ENCODE peak calls at places on chromosomes 3 and 15, in four cellular contexts. L is heart right ventricle, Q is HCT116, C is heart left ventricle. I is an unnamed sample.

GRCh38 chr3:105862217-105862616 is 6.6 kb downstream of the CBLB start:
- ATAC-seq in C (no peak), Q (no peak), L (no peak), I (no peak)

GRCh38 chr3:193842832-193843446 is 249.9 kb downstream of the OPA1 start:
- ATAC-seq in Q (no peak), C (no peak), L (no peak), I (no peak)

GRCh38 chr3:119664370-119664769 is 4.0 kb upstream of the POPDC2 start:
- ATAC-seq in C (no peak), L (no peak), Q (no peak), I (no peak)

GRCh38 chr3:94365006-94365405 is 302.1 kb downstream of the NSUN3 start:
- ATAC-seq in Q (no peak), L (no peak), C (no peak), I (no peak)

GRCh38 chr3:196985298-196985697 is 16.7 kb upstream of the PIGZ start:
- ATAC-seq in Q (no peak), L (no peak), C (no peak), I (no peak)

GRCh38 chr3:191358929-191359328 is 28.6 kb upstream of the UTS2B start:
- ATAC-seq in L (no peak), C (no peak), Q (no peak), I (no peak)

GRCh38 chr3:113354307-113354706 is 87.0 kb downstream of the CFAP44 start:
- ATAC-seq in L (no peak), Q (peak; percentile 52), C (no peak), I (no peak)

GRCh38 chr15:45186771-45187577 is 792 bp downstream of the SHF start:
- ATAC-seq in C (peak; percentile 14), L (peak; percentile 13), Q (no peak), I (peak; percentile 23)

GRCh38 chr15:70259640-70260066 is 161.9 kb upstream of the TLE3 start:
- ATAC-seq in L (no peak), Q (peak; percentile 78), C (no peak), I (no peak)

GRCh38 chr3:110680365-110680909 is 391.2 kb upstream of the NECTIN3 start:
- ATAC-seq in C (no peak), Q (no peak), L (no peak), I (no peak)

GRCh38 chr3:18207232-18207631 is 217.9 kb downstream of the SATB1 start:
- ATAC-seq in C (no peak), Q (no peak), L (no peak), I (no peak)

GRCh38 chr3:100030346-100030745 is 84.0 kb downstream of the FILIP1L start:
- ATAC-seq in Q (no peak), C (no peak), L (no peak), I (no peak)

GRCh38 chr3:9976736-9977709 is 9.6 kb downstream of the EMC3 start:
- ATAC-seq in Q (peak; percentile 85), L (peak; percentile 97), C (peak; percentile 99), I (peak; percentile 98)

GRCh38 chr15:29003446-29004233 is 117.9 kb downstream of the APBA2 start:
- ATAC-seq in L (no peak), C (no peak), Q (no peak), I (no peak)

GRCh38 chr15:58086479-58086878 is 21.0 kb upstream of the ALDH1A2 start:
- ATAC-seq in Q (no peak), C (no peak), L (no peak), I (no peak)

GRCh38 chr3:156681003-156681402 is 6.6 kb downstream of the TIPARP start:
- ATAC-seq in L (peak; percentile 82), C (peak; percentile 93), Q (no peak), I (peak; percentile 60)

GRCh38 chr15:45205192-45205591 is 17.4 kb upstream of the SHF start:
- ATAC-seq in C (no peak), Q (peak; percentile 49), L (no peak), I (no peak)

GRCh38 chr3:152258448-152259302 is 10.1 kb upstream of the MBNL1 start:
- ATAC-seq in C (peak; percentile 97), L (peak; percentile 77), Q (peak; percentile 86), I (peak; percentile 89)

GRCh38 chr15:39411102-39411989 is 169.5 kb upstream of the THBS1 start:
- ATAC-seq in Q (no peak), C (peak; percentile 58), L (no peak), I (no peak)

GRCh38 chr3:73925045-73925444 is 300.3 kb upstream of the PDZRN3 start:
- ATAC-seq in L (no peak), C (no peak), Q (no peak), I (no peak)

GRCh38 chr3:80338366-80338765 is 570.6 kb upstream of the ROBO1 start:
- ATAC-seq in C (peak; percentile 27), L (no peak), Q (no peak), I (no peak)

GRCh38 chr3:105843895-105844500 is 24.8 kb downstream of the CBLB start:
- ATAC-seq in L (peak; percentile 49), Q (no peak), C (peak; percentile 86), I (peak; percentile 43)

GRCh38 chr15:50542051-50542450 is 4.4 kb downstream of the USP50 start:
- ATAC-seq in Q (no peak), L (no peak), C (no peak), I (no peak)

GRCh38 chr3:69204315-69204957 is 82.0 kb upstream of the LMOD3 start:
- ATAC-seq in Q (no peak), L (no peak), C (peak; percentile 80), I (no peak)

GRCh38 chr3:71641669-71642068 is 58.1 kb upstream of the FOXP1 start:
- ATAC-seq in C (no peak), L (no peak), Q (peak; percentile 79), I (no peak)

GRCh38 chr3:134350861-134351311 is 23.4 kb downstream of the AMOTL2 start:
- ATAC-seq in C (no peak), L (no peak), Q (peak; percentile 59), I (no peak)

GRCh38 chr3:126512916-126513650 is 4.5 kb downstream of the UROC1 start:
- ATAC-seq in Q (no peak), C (peak; percentile 40), L (no peak), I (no peak)

GRCh38 chr15:82298520-82298919 is 35.9 kb downstream of the SAXO2 start:
- ATAC-seq in L (no peak), C (no peak), Q (no peak), I (no peak)

GRCh38 chr3:155365178-155365783 is 71.8 kb upstream of the STRIT1 start:
- ATAC-seq in Q (no peak), C (no peak), L (no peak), I (no peak)

GRCh38 chr3:155364492-155364891 is 71.0 kb upstream of the STRIT1 start:
- ATAC-seq in C (no peak), L (no peak), Q (no peak), I (no peak)

GRCh38 chr3:155363690-155364070 is 70.2 kb upstream of the STRIT1 start:
- ATAC-seq in L (no peak), Q (no peak), C (no peak), I (no peak)

GRCh38 chr3:155360281-155360680 is 66.8 kb upstream of the STRIT1 start:
- ATAC-seq in Q (no peak), L (no peak), C (no peak), I (no peak)

DNA sequence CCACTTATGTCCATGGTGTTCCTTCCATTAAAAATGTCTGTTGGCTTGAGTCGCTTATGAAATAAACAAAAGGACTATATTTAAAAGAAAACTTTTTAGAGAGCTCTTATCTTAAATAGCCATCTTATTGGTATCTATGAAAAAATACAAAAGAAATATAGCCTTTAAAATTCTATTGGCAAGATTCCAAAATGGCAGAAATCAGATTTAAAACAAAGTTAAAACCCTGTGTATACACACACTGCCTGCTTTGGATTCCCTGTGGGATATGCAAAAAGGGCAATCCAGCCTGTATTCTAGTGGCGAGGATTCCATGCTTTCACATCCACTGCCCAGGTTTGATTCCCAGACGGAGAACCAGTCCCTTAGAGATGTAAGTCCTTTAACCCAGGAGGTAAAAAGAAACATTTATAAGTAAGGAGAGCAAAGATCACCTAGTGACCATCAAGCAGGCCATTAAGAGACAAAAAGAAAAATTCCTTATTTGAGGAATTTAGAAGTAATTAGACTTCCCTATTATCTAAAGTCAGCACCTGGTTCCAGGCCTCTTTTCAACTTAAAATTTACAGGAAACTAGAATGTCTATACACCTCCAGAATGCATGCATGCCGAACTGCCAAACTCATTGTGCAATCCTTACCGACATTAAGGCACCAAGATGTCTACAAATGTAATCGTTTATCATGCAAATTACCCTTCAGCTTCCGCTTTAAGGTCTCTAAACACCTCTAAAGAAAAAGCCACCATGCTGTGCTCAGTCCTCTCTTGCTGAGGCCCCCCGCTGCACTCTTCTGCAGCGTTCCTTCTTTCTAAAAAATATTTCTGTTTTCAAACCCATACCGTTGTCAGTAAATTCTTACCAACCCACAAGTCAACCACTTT is 69.6 kb upstream of the STRIT1 start:
- ATAC-seq in L (no peak), Q (no peak), C (no peak), I (no peak)
- H3K4me3 ChIP-seq in L (no peak overlapping the region), Q (no peak overlapping the region), C (no peak overlapping the region), I (no peak overlapping the region)

GRCh38 chr15:48976444-48977088 is 12.8 kb upstream of the SHC4 start:
- ATAC-seq in C (no peak), Q (no peak), L (peak; percentile 2), I (no peak)
- H3K4me3 ChIP-seq in C (peak overlapping the region; percentile 64), Q (no peak overlapping the region), L (peak overlapping the region; percentile 65), I (no peak overlapping the region)

DNA sequence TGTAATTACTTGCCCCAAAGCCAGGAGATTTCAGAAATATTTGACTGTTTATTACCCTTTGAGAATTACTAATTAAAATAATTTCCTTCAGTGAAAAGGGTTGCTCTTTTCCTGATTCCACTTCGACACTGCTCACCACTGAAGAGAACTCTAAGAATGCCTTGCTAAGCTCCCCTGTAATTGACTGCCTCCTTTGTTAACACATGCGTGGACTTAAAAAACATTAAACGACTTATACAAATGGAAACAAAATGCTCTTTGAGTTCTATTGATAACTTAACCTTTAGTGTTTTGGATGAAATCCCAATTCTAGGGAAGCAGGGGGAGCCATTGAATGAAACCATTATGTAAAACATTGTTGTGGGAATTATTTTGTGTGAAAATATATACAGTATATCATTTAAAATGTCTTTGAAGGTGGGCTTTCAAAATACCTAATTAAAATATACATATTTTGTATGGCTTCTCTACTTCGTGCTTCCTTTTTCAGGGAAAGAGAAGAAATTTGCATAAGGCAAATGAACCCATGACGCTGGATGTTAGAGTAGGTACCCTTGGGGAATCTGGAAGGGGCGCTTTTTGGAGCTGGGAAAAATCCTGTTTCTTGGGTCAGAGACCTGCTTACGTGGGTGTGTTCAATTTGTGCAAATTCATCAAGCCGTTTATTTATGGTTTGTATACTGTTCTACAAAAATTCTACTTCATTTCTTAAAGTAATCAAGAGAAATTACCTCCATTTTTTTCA is 64.2 kb downstream of the WWTR1 start:
- ATAC-seq in L (no peak), C (no peak), Q (no peak), I (no peak)
- H3K4me3 ChIP-seq in L (peak overlapping the region; percentile 10), C (no peak overlapping the region), Q (no peak overlapping the region), I (no peak overlapping the region)

DNA sequence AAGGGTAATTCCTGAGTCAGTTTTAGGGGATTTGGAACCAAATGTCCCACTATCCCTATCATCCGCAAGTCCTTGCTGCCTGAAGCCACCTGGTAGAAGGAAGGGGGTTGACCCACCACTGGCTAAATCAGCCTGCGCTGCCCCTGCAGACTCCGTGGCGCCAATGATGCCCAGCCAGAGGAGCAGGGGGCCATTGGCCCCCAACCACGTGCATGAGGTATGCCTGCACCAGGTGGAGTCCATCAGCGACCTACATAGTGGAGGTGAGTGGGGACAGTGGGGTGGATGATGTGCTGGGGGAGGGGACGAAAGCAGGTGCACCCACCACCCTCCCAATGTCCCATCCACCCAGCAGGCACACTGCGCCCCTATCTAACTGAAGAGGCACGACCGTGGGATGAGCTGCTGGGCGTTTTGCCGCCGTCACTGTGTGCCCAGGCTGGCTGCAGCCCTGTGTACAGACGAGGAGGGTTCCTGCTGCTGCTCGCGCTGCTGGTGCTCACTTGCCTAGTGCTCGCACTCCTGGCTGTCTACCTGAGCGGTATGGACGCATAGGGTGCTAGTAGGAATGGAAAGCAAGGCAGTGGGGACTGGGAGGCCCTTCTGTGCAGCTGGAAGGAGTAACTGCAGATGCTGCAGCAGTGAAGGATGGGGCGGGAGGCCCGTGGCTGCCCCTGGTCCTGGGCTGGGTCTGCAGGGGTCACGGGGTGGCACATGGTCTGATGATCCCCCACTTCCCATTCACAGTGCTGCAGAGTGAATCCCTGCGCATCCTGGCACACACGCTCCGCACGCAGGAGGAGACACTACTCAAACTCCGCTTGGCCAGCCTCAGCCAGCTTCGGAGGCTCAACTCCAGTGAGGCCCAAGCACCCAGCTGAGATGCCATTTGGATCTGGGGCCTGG is 5.7 kb downstream of the IFRD2 start:
- ATAC-seq in C (peak; percentile 1), L (no peak), Q (no peak), I (no peak)
- H3K4me3 ChIP-seq in C (no peak overlapping the region), L (no peak overlapping the region), Q (no peak overlapping the region), I (no peak overlapping the region)

I was measured in gastroesophageal sphincter.